ENCODE peak calls at places on chromosomes 6 and 20, in seven cellular contexts. One of them, this sample, is unnamed.

GRCh38 chr6:4805553-4806307 is 29.5 kb downstream of the CDYL start:
- DNase-seq in occipital lobe: peak
- DNase-seq in K562: no peak
- DNase-seq in stimulated activated naive CD8-positive, alpha-beta T cell treated with anti-CD3 and anti-CD28 coated beads, Interleukin-15, Interleukin-2, amounts not matched to agents 100 U/mL and 50 U/mL, for 24 hours: peak
- DNase-seq in activated CD4-positive, alpha-beta T cell treated with anti-CD3 and anti-CD28 coated beads, Interleukin-2, amount 10 ng/mL, durations not matched to agents 7 days and 5 days: peak
- DNase-seq in GM03348: peak
- DNase-seq in COR-L47: peak
- DNase-seq in this sample: peak

GRCh38 chr6:139369568-139370046 is 4.8 kb downstream of the CITED2 start:
- DNase-seq in stimulated activated naive CD8-positive, alpha-beta T cell treated with anti-CD3 and anti-CD28 coated beads, Interleukin-15, Interleukin-2, amounts not matched to agents 100 U/mL and 50 U/mL, for 24 hours: no peak
- DNase-seq in K562: no peak
- DNase-seq in occipital lobe: no peak
- DNase-seq in activated CD4-positive, alpha-beta T cell treated with anti-CD3 and anti-CD28 coated beads, Interleukin-2, amount 10 ng/mL, durations not matched to agents 7 days and 5 days: peak
- DNase-seq in GM03348: peak
- DNase-seq in COR-L47: no peak
- DNase-seq in this sample: no peak

GRCh38 chr6:108771421-108771820 is 76.8 kb upstream of the ARMC2 start:
- DNase-seq in stimulated activated naive CD8-positive, alpha-beta T cell treated with anti-CD3 and anti-CD28 coated beads, Interleukin-15, Interleukin-2, amounts not matched to agents 100 U/mL and 50 U/mL, for 24 hours: no peak
- DNase-seq in occipital lobe: no peak
- DNase-seq in activated CD4-positive, alpha-beta T cell treated with anti-CD3 and anti-CD28 coated beads, Interleukin-2, amount 10 ng/mL, durations not matched to agents 7 days and 5 days: no peak
- DNase-seq in K562: no peak
- DNase-seq in GM03348: peak
- DNase-seq in COR-L47: no peak
- DNase-seq in this sample: no peak

GRCh38 chr6:15507746-15508145 is 155.1 kb downstream of the DTNBP1 start:
- DNase-seq in activated CD4-positive, alpha-beta T cell treated with anti-CD3 and anti-CD28 coated beads, Interleukin-2, amount 10 ng/mL, durations not matched to agents 7 days and 5 days: no peak
- DNase-seq in COR-L47: no peak
- DNase-seq in stimulated activated naive CD8-positive, alpha-beta T cell treated with anti-CD3 and anti-CD28 coated beads, Interleukin-15, Interleukin-2, amounts not matched to agents 100 U/mL and 50 U/mL, for 24 hours: no peak
- DNase-seq in GM03348: no peak
- DNase-seq in K562: no peak
- DNase-seq in occipital lobe: no peak
- DNase-seq in this sample: no peak

GRCh38 chr6:156791261-156791850 is 14.2 kb downstream of the ARID1B start:
- DNase-seq in activated CD4-positive, alpha-beta T cell treated with anti-CD3 and anti-CD28 coated beads, Interleukin-2, amount 10 ng/mL, durations not matched to agents 7 days and 5 days: peak
- DNase-seq in COR-L47: no peak
- DNase-seq in K562: peak
- DNase-seq in occipital lobe: no peak
- DNase-seq in stimulated activated naive CD8-positive, alpha-beta T cell treated with anti-CD3 and anti-CD28 coated beads, Interleukin-15, Interleukin-2, amounts not matched to agents 100 U/mL and 50 U/mL, for 24 hours: peak
- DNase-seq in GM03348: no peak
- DNase-seq in this sample: no peak

GRCh38 chr6:82251942-82252341 is 4.4 kb upstream of the IBTK start:
- DNase-seq in activated CD4-positive, alpha-beta T cell treated with anti-CD3 and anti-CD28 coated beads, Interleukin-2, amount 10 ng/mL, durations not matched to agents 7 days and 5 days: peak
- DNase-seq in GM03348: peak
- DNase-seq in occipital lobe: no peak
- DNase-seq in stimulated activated naive CD8-positive, alpha-beta T cell treated with anti-CD3 and anti-CD28 coated beads, Interleukin-15, Interleukin-2, amounts not matched to agents 100 U/mL and 50 U/mL, for 24 hours: no peak
- DNase-seq in COR-L47: peak
- DNase-seq in K562: peak
- DNase-seq in this sample: peak

GRCh38 chr20:34013532-34013931 is 19.8 kb downstream of the RALY start:
- DNase-seq in GM03348: no peak
- DNase-seq in occipital lobe: no peak
- DNase-seq in stimulated activated naive CD8-positive, alpha-beta T cell treated with anti-CD3 and anti-CD28 coated beads, Interleukin-15, Interleukin-2, amounts not matched to agents 100 U/mL and 50 U/mL, for 24 hours: no peak
- DNase-seq in K562: no peak
- DNase-seq in activated CD4-positive, alpha-beta T cell treated with anti-CD3 and anti-CD28 coated beads, Interleukin-2, amount 10 ng/mL, durations not matched to agents 7 days and 5 days: no peak
- DNase-seq in COR-L47: no peak
- DNase-seq in this sample: no peak

GRCh38 chr6:125564941-125565340 is 184.5 kb upstream of the HEY2 start:
- DNase-seq in GM03348: no peak
- DNase-seq in K562: no peak
- DNase-seq in stimulated activated naive CD8-positive, alpha-beta T cell treated with anti-CD3 and anti-CD28 coated beads, Interleukin-15, Interleukin-2, amounts not matched to agents 100 U/mL and 50 U/mL, for 24 hours: no peak
- DNase-seq in activated CD4-positive, alpha-beta T cell treated with anti-CD3 and anti-CD28 coated beads, Interleukin-2, amount 10 ng/mL, durations not matched to agents 7 days and 5 days: no peak
- DNase-seq in occipital lobe: no peak
- DNase-seq in COR-L47: no peak
- DNase-seq in this sample: no peak

GRCh38 chr6:37308084-37308817 is 45.5 kb upstream of the RNF8 start:
- DNase-seq in occipital lobe: no peak
- DNase-seq in stimulated activated naive CD8-positive, alpha-beta T cell treated with anti-CD3 and anti-CD28 coated beads, Interleukin-15, Interleukin-2, amounts not matched to agents 100 U/mL and 50 U/mL, for 24 hours: no peak
- DNase-seq in activated CD4-positive, alpha-beta T cell treated with anti-CD3 and anti-CD28 coated beads, Interleukin-2, amount 10 ng/mL, durations not matched to agents 7 days and 5 days: no peak
- DNase-seq in GM03348: no peak
- DNase-seq in COR-L47: peak
- DNase-seq in K562: no peak
- DNase-seq in this sample: no peak

GRCh38 chr6:9576521-9576920 is 838.4 kb downstream of the TFAP2A start:
- DNase-seq in K562: no peak
- DNase-seq in GM03348: no peak
- DNase-seq in stimulated activated naive CD8-positive, alpha-beta T cell treated with anti-CD3 and anti-CD28 coated beads, Interleukin-15, Interleukin-2, amounts not matched to agents 100 U/mL and 50 U/mL, for 24 hours: no peak
- DNase-seq in activated CD4-positive, alpha-beta T cell treated with anti-CD3 and anti-CD28 coated beads, Interleukin-2, amount 10 ng/mL, durations not matched to agents 7 days and 5 days: no peak
- DNase-seq in occipital lobe: no peak
- DNase-seq in COR-L47: no peak
- DNase-seq in this sample: no peak

GRCh38 chr20:33684533-33685327 is 1.5 kb downstream of the E2F1 start:
- DNase-seq in occipital lobe: no peak
- DNase-seq in activated CD4-positive, alpha-beta T cell treated with anti-CD3 and anti-CD28 coated beads, Interleukin-2, amount 10 ng/mL, durations not matched to agents 7 days and 5 days: no peak
- DNase-seq in GM03348: no peak
- DNase-seq in K562: peak
- DNase-seq in stimulated activated naive CD8-positive, alpha-beta T cell treated with anti-CD3 and anti-CD28 coated beads, Interleukin-15, Interleukin-2, amounts not matched to agents 100 U/mL and 50 U/mL, for 24 hours: no peak
- DNase-seq in COR-L47: peak
- DNase-seq in this sample: peak

This sample was measured in H7.